ENCODE peak calls at places on chromosomes 4 and X, in six cellular contexts. P is A549, C is GM10248, D is AG04449, B is transverse colon, O is heart left ventricle. U is an unnamed sample.

GRCh38 chr4:33924239-33924638 is 2320.1 kb downstream of the ARAP2 start:
- DNase-seq in P (peak), C (no peak), B (no peak), O (no peak), D (peak), U (peak)

GRCh38 chr4:20662851-20663250 is 37.4 kb upstream of the PACRGL start:
- DNase-seq in O (no peak), B (no peak), P (no peak), D (no peak), C (no peak), U (no peak)

GRCh38 chr4:120692964-120693363 is 229.6 kb downstream of the PRDM5 start:
- DNase-seq in B (peak), O (no peak), P (peak), D (peak), C (no peak), U (peak)

GRCh38 chrX:139194571-139195280 is 335.8 kb upstream of the F9 start:
- DNase-seq in O (peak), B (peak), D (no peak), C (no peak), P (no peak), U (no peak)

GRCh38 chr4:1300466-1301455 is 11.1 kb downstream of the MAEA start:
- DNase-seq in B (peak), D (no peak), O (no peak), C (no peak), P (no peak), U (peak)

GRCh38 chr4:4512282-4512681 is 29.6 kb downstream of the STX18 start:
- DNase-seq in C (no peak), B (no peak), O (no peak), P (no peak), D (no peak), U (no peak)

GRCh38 chr4:16627999-16628398 is 270.4 kb downstream of the LDB2 start:
- DNase-seq in C (no peak), O (no peak), B (no peak), D (peak), P (no peak), U (peak)

GRCh38 chrX:153486163-153486562 is 8.6 kb upstream of the BGN start:
- DNase-seq in D (no peak), P (no peak), O (no peak), B (no peak), C (no peak), U (no peak)

GRCh38 chr4:20591571-20592455 is 108.4 kb upstream of the PACRGL start:
- DNase-seq in C (no peak), O (no peak), P (no peak), B (no peak), D (no peak), U (no peak)

GRCh38 chr4:80173841-80174240 is 23.5 kb upstream of the PRDM8 start:
- DNase-seq in O (no peak), P (no peak), D (no peak), C (no peak), B (no peak), U (peak)

GRCh38 chrX:71659959-71660358 is 7.4 kb upstream of the LOC101059915 start:
- DNase-seq in O (no peak), P (no peak), C (no peak), D (no peak), B (no peak), U (no peak)

GRCh38 chr4:151043803-151044535 is 28.9 kb upstream of the LRBA start:
- DNase-seq in C (no peak), D (peak), P (no peak), B (no peak), O (no peak), U (no peak)

GRCh38 chr4:66777097-66777496 is 768.2 kb downstream of the CENPC start:
- DNase-seq in C (no peak), D (no peak), B (no peak), P (no peak), O (no peak), U (no peak)

GRCh38 chr4:13248621-13249298 is 235.4 kb downstream of the RAB28 start:
- DNase-seq in C (no peak), P (no peak), O (no peak), B (no peak), D (peak), U (peak)

GRCh38 chrX:72169008-72169728 is 12.4 kb upstream of the PIN4 start:
- DNase-seq in P (no peak), O (no peak), D (no peak), C (no peak), B (no peak), U (no peak)

GRCh38 chr4:185847352-185848078 is 35.5 kb upstream of the SORBS2 start:
- DNase-seq in B (no peak), C (no peak), O (peak), D (peak), P (peak), U (peak)

GRCh38 chr4:1464581-1465171 is 58.4 kb upstream of the NKX1-1 start:
- DNase-seq in O (no peak), P (no peak), B (no peak), D (no peak), C (no peak), U (no peak)

GRCh38 chrX:41116948-41117347 is 31.7 kb downstream of the USP9X start:
- DNase-seq in C (peak), O (no peak), P (no peak), D (no peak), B (no peak), U (no peak)

GRCh38 chr4:94126669-94127068 is 81.0 kb upstream of the SMARCAD1 start:
- DNase-seq in C (no peak), D (no peak), O (no peak), B (no peak), P (peak), U (no peak)

GRCh38 chr4:134762053-134762452 is 560.5 kb upstream of the PABPC4L start:
- DNase-seq in D (no peak), C (no peak), P (no peak), B (no peak), O (no peak), U (no peak)
- TF ChIP-seq CTCF in D (no peak), C (peak), P (no peak), B (no peak), O (no peak), U (peak)

GRCh38 chr4:45437381-45437780 is 686.5 kb downstream of the GABRG1 start:
- DNase-seq in C (no peak), P (no peak), B (no peak), O (no peak), D (no peak), U (no peak)

GRCh38 chr4:45438047-45438446 is 685.8 kb downstream of the GABRG1 start:
- DNase-seq in C (no peak), O (no peak), B (no peak), D (no peak), P (no peak), U (no peak)

GRCh38 chr4:45442466-45442865 is 681.4 kb downstream of the GABRG1 start:
- DNase-seq in D (no peak), B (no peak), P (peak), C (no peak), O (no peak), U (no peak)
- TF ChIP-seq CTCF in D (no peak), B (no peak), P (no peak), C (no peak), O (peak), U (peak)

GRCh38 chr4:110442309-110442708 is 33.6 kb upstream of the ENPEP start:
- DNase-seq in D (no peak), B (no peak), O (no peak), C (no peak), P (no peak), U (no peak)
- TF ChIP-seq CTCF in D (no peak), B (no peak), O (no peak), C (no peak), P (no peak), U (no peak)

GRCh38 chr4:6781561-6781960 is 966 bp upstream of the KIAA0232 start:
- DNase-seq in D (no peak), O (no peak), P (no peak), B (no peak), C (no peak), U (no peak)

GRCh38 chr4:6782846-6783110 is 251 bp downstream of the KIAA0232 start:
- DNase-seq in O (no peak), C (no peak), B (no peak), D (no peak), P (no peak), U (no peak)

GRCh38 chr4:6782147-6782845 is at the start of gene KIAA0232:
- DNase-seq in D (peak), O (peak), C (peak), P (peak), B (peak), U (peak)

GRCh38 chr4:6785572-6785925 is 3.0 kb downstream of the KIAA0232 start:
- DNase-seq in C (no peak), P (no peak), D (no peak), O (no peak), B (no peak), U (no peak)

GRCh38 chr4:6783111-6783981 is 819 bp downstream of the KIAA0232 start:
- DNase-seq in B (peak), C (peak), P (peak), O (peak), D (no peak), U (peak)
- TF ChIP-seq CTCF in B (no peak), C (peak), P (no peak), O (no peak), D (no peak), U (peak)

DNA sequence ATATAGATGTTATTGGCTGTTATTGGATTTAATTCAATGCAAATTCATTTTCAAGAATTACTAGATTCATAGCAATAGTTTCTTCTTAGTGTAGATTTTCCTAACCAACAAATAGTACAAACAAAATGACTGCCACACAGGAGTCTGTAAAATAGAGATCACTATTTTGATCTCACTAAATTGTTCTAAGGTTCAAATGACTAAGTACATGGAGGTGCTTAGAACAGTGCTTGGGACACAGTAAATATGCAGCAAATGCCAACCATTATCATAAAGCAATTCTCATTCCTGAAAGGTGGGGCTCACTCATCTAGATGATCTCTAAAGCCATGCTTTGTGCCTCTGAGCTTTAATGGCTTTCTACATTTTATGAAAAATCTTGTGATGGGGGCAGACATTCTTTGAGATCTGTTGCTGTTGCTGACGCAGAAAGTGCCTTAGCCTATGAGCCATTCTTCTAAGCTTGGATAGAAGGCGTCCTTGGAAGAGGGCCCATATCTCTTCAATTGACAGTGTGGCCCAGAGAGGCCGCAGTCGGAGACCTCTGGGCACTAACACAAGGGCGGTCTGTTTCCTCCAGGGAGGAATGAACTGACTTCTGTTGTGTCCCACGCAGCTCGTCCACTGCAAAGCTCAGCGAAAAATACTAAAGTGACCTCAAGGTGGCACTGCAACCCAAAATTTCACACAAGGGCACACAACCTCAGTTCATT is 23.6 kb downstream of the TLR10 start:
- DNase-seq in O (peak), B (peak), C (peak), P (peak), D (no peak), U (peak)
- TF ChIP-seq CTCF in O (peak), B (peak), C (peak), P (peak), D (peak), U (peak)

GRCh38 chrX:132375941-132376340 is 112.9 kb downstream of the MBNL3 start:
- DNase-seq in D (no peak), P (peak), C (no peak), O (no peak), B (no peak), U (no peak)
- TF ChIP-seq CTCF in D (peak), P (no peak), C (no peak), O (no peak), B (no peak), U (peak)

DNA sequence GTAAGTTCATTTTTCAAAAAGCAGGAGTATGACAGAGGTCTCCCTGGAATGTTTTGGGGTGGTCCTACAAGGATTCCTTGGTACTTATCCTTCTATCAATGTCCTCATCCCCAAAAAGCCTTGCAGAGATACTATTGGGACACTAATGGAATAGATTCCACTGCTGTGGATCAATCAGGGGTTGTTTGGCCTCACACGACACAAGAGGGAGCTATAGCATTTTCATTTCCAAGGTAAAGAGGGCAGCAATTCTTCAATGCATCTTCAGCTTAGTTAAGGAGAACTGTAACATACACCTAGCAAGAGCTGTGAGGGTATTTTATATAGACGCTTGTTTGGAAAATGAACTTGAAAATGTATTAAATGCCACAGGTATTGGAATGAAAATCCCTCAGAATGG is 50.9 kb downstream of the USP26 start:
- DNase-seq in P (no peak), B (no peak), D (no peak), C (no peak), O (no peak), U (no peak)
- TF ChIP-seq CTCF in P (peak), B (peak), D (no peak), C (no peak), O (no peak), U (no peak)

DNA sequence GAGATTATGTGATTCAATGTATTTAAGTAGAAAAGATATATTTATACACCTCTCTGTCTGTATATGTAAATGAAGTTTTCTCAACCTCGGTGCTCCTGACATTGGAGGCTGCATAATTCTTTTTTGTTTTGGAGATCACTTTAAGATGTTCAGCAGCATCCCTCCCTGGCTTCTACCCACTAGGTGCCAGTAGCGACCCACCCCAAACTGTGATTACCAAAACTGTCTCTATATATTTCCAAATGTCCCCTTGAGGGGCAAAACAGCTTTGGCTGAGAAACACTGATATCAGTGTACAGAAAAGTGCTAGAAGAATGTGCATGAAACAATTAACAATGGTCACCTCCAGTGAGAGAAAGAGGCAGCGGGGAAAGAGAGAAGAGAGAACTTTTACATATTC is 51.2 kb downstream of the DCX start:
- DNase-seq in B (no peak), C (no peak), P (no peak), O (no peak), D (no peak), U (no peak)
- TF ChIP-seq CTCF in B (no peak), C (no peak), P (no peak), O (no peak), D (no peak), U (no peak)

GRCh38 chr4:39587881-39588280 is 50.8 kb downstream of the SMIM14 start:
- DNase-seq in D (peak), C (no peak), P (no peak), B (no peak), O (no peak), U (peak)

DNA sequence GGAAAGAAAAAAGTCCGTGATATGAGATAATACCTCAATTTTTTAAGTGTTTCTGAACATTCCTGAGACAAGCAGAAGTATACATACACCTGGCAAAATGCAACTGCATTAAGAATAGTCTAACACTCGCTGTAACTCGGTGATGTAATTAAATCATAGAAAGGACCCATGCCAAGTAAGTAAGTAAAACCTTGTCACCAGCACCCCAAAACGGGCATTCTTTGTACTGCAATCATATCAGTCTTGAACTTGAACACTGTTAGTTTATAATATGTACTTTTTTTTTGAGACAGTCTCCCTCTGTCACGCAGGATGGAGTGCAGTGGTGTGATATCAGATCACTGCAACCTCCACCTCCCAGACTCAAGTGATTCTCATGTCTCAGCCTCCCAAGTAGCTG is 47.4 kb downstream of the SMIM14 start:
- DNase-seq in O (no peak), D (no peak), P (peak), B (peak), C (no peak), U (peak)
- TF ChIP-seq CTCF in O (no peak), D (no peak), P (peak), B (peak), C (no peak), U (peak)